ENCODE peak calls at places on chromosomes 4 and X, in nine cellular contexts. D, X, E, U, Z, W, H, J and O are unnamed samples.

GRCh38 chr4:91830681-91831395 is 472.9 kb upstream of the GRID2 start:
- DNase-seq in E (no peak), D (no peak), H (no peak), J (no peak), X (no peak), W (no peak), Z (no peak), U (no peak), O (no peak)

GRCh38 chrX:45775462-45775861 is 574.8 kb upstream of the DIPK2B start:
- DNase-seq in H (no peak), Z (peak), E (no peak), J (no peak), X (no peak), D (no peak), W (no peak), U (no peak), O (no peak)

GRCh38 chr4:181166742-181167399 is 1076.3 kb upstream of the TENM3 start:
- DNase-seq in Z (no peak), U (no peak), J (no peak), D (no peak), W (no peak), E (no peak), X (no peak), H (no peak), O (no peak)

GRCh38 chr4:8185280-8185679 is 13.8 kb upstream of the SH3TC1 start:
- DNase-seq in J (no peak), U (no peak), W (no peak), Z (peak), X (no peak), D (no peak), E (peak), H (no peak), O (no peak)

GRCh38 chr4:83644677-83645639 is 109.0 kb downstream of the GPAT3 start:
- DNase-seq in W (no peak), J (no peak), D (peak), U (peak), H (peak), X (no peak), E (peak), Z (peak), O (no peak)

GRCh38 chrX:107506596-107507031 is 57.2 kb downstream of the FRMPD3 start:
- DNase-seq in W (no peak), X (no peak), Z (no peak), E (no peak), H (no peak), D (no peak), U (no peak), J (no peak), O (no peak)

GRCh38 chr4:107034982-107035710 is 967 bp downstream of the DKK2 start:
- DNase-seq in H (no peak), U (no peak), W (peak), X (no peak), J (no peak), Z (peak), D (no peak), E (no peak), O (no peak)

GRCh38 chr4:8664031-8664805 is 71.7 kb downstream of the CPZ start:
- DNase-seq in W (no peak), Z (no peak), H (no peak), D (no peak), J (no peak), U (no peak), X (no peak), E (no peak), O (no peak)

GRCh38 chr4:151604238-151604637 is 156.6 kb downstream of the GATB start:
- DNase-seq in E (peak), W (no peak), Z (peak), X (no peak), H (no peak), D (no peak), U (no peak), J (no peak), O (no peak)

GRCh38 chr4:42360158-42360557 is 37.1 kb upstream of the SHISA3 start:
- DNase-seq in E (no peak), W (no peak), Z (no peak), X (no peak), J (no peak), H (no peak), D (no peak), U (no peak), O (no peak)

GRCh38 chr4:128454281-128455075 is 166.9 kb upstream of the PGRMC2 start:
- DNase-seq in Z (peak), W (no peak), U (peak), E (peak), X (peak), D (peak), J (peak), H (peak), O (peak)

GRCh38 chr4:107900067-107900466 is 31.3 kb upstream of the CYP2U1 start:
- DNase-seq in E (no peak), D (no peak), X (no peak), Z (no peak), U (no peak), W (no peak), J (no peak), H (no peak), O (no peak)

GRCh38 chr4:178387756-178388155 is 945.5 kb upstream of the AGA start:
- DNase-seq in U (no peak), J (no peak), X (no peak), E (no peak), D (no peak), Z (no peak), W (no peak), H (no peak), O (no peak)

GRCh38 chr4:3158841-3159240 is 84.4 kb downstream of the HTT start:
- DNase-seq in U (no peak), E (no peak), Z (no peak), X (no peak), H (no peak), D (no peak), J (no peak), W (no peak), O (no peak)

GRCh38 chr4:99949034-99949998 is 759 bp downstream of the H2AZ1 start:
- DNase-seq in H (peak), Z (peak), X (peak), U (peak), W (peak), E (peak), D (peak), J (peak), O (peak)

GRCh38 chr4:141713771-141714445 is 77.5 kb downstream of the IL15 start:
- DNase-seq in D (no peak), W (no peak), E (peak), Z (no peak), X (no peak), J (peak), U (no peak), H (no peak), O (no peak)

GRCh38 chr4:41360911-41361830 is 104.4 kb downstream of the UCHL1 start:
- DNase-seq in W (peak), D (no peak), U (peak), H (peak), X (peak), E (no peak), J (peak), Z (peak), O (peak)

GRCh38 chr4:82791179-82791578 is 7.4 kb downstream of the SCD5 start:
- DNase-seq in J (no peak), D (no peak), E (no peak), H (no peak), X (no peak), U (no peak), W (no peak), Z (no peak), O (no peak)

GRCh38 chr4:15756361-15756861 is 21.7 kb upstream of the CD38 start:
- DNase-seq in D (peak), W (no peak), E (peak), J (no peak), Z (no peak), H (no peak), U (no peak), X (no peak), O (no peak)

GRCh38 chr4:71095141-71095939 is 101.9 kb downstream of the DCK start:
- DNase-seq in H (no peak), U (no peak), J (no peak), E (no peak), X (no peak), W (no peak), Z (no peak), D (no peak), O (no peak)

GRCh38 chr4:22988526-22988925 is 295.8 kb downstream of the GBA3 start:
- DNase-seq in U (no peak), H (no peak), W (no peak), E (no peak), J (no peak), D (no peak), Z (no peak), X (no peak), O (no peak)

GRCh38 chrX:6052111-6052745 is 176.4 kb downstream of the NLGN4X start:
- DNase-seq in Z (no peak), D (no peak), E (no peak), U (no peak), X (peak), J (no peak), W (no peak), H (no peak), O (no peak)

GRCh38 chr4:26964512-26964911 is 103.9 kb downstream of the STIM2 start:
- DNase-seq in W (no peak), J (no peak), Z (peak), U (no peak), X (no peak), E (no peak), D (no peak), H (no peak), O (no peak)

GRCh38 chrX:68098431-68098830 is 334.9 kb downstream of the OPHN1 start:
- DNase-seq in J (no peak), X (no peak), H (no peak), Z (no peak), U (no peak), W (no peak), D (no peak), E (no peak), O (no peak)

GRCh38 chrX:108032944-108033343 is 11.9 kb upstream of the VSIG1 start:
- DNase-seq in X (no peak), H (no peak), U (no peak), W (no peak), J (no peak), E (no peak), Z (no peak), D (no peak), O (no peak)

GRCh38 chr4:22191565-22192301 is 243.2 kb upstream of the KCNIP4 start:
- DNase-seq in J (no peak), E (no peak), D (no peak), W (no peak), U (no peak), X (no peak), Z (no peak), H (peak), O (no peak)

GRCh38 chr4:158949094-158949493 is 153.8 kb upstream of the RAPGEF2 start:
- DNase-seq in W (no peak), E (no peak), J (no peak), H (no peak), D (no peak), Z (peak), U (no peak), X (no peak), O (no peak)

GRCh38 chr4:139281212-139281611 is 1.2 kb upstream of the MGARP start:
- DNase-seq in X (no peak), Z (no peak), W (no peak), D (no peak), H (no peak), U (no peak), E (no peak), J (no peak), O (no peak)

GRCh38 chrX:133053854-133054565 is 42.9 kb downstream of the USP26 start:
- DNase-seq in X (no peak), E (no peak), Z (peak), W (no peak), U (no peak), J (no peak), H (no peak), D (no peak), O (no peak)

GRCh38 chr4:8587469-8588195 is 4.9 kb upstream of the CPZ start:
- DNase-seq in U (no peak), D (no peak), W (no peak), E (no peak), Z (no peak), X (no peak), H (no peak), J (no peak), O (no peak)

GRCh38 chr4:142372570-142373300 is 473.4 kb downstream of the INPP4B start:
- DNase-seq in J (no peak), D (no peak), W (no peak), E (no peak), Z (peak), U (no peak), H (no peak), X (no peak), O (no peak)

GRCh38 chr4:68368566-68369473 is 18.9 kb upstream of the YTHDC1 start:
- DNase-seq in H (no peak), J (no peak), X (no peak), U (no peak), Z (peak), W (no peak), D (no peak), E (no peak), O (no peak)